ENCODE peak calls at places on chromosome 7, in seven cellular contexts. P is CD8-positive, alpha-beta memory T cell; V is HCT116; D is cardiac muscle cell; C is AG10803; Z is astrocyte of the spinal cord; L is AG09309. M is an unnamed sample.
A peak's percentile ranks its signal among the peaks of the same experiment; 100 is the strongest.

GRCh38 chr7:86470763-86471162 is 172.9 kb upstream of the GRM3 start:
- DNase-seq in D (no peak), C (no peak), P (no peak), Z (no peak), V (no peak), L (no peak), M (no peak)

GRCh38 chr7:135601182-135601581 is 43.5 kb downstream of the NUP205 start:
- DNase-seq in L (peak; percentile 4), C (no peak), D (peak; percentile 15), V (no peak), Z (peak; percentile 41), P (no peak), M (no peak)

GRCh38 chr7:154202002-154202401 is 149.8 kb downstream of the DPP6 start:
- DNase-seq in C (no peak), L (no peak), P (no peak), V (no peak), D (no peak), Z (no peak), M (no peak)

GRCh38 chr7:19984231-19984632 is 210.8 kb upstream of the TMEM196 start:
- DNase-seq in P (no peak), V (no peak), Z (no peak), C (no peak), D (no peak), L (no peak), M (peak; percentile 25)

GRCh38 chr7:44534501-44534900 is 6.6 kb downstream of the NPC1L1 start:
- DNase-seq in V (peak; percentile 43), P (peak; percentile 18), Z (peak; percentile 6), C (no peak), L (no peak), D (peak; percentile 46), M (peak; percentile 45)

GRCh38 chr7:77330169-77330882 is 85.8 kb downstream of the GSAP start:
- DNase-seq in P (no peak), Z (no peak), D (peak; percentile 28), C (peak; percentile 16), L (no peak), V (no peak), M (no peak)

GRCh38 chr7:141675431-141676210 is 26.3 kb downstream of the DENND11 start:
- DNase-seq in V (no peak), C (no peak), D (no peak), L (no peak), P (no peak), Z (no peak), M (no peak)

GRCh38 chr7:75967573-75967997 is 26.8 kb downstream of the TMEM120A start:
- DNase-seq in Z (no peak), V (no peak), D (peak; percentile 33), C (peak; percentile 39), P (no peak), L (no peak), M (no peak)

GRCh38 chr7:74207586-74207985 is 2.2 kb upstream of the LAT2 start:
- DNase-seq in L (no peak), D (no peak), Z (no peak), C (no peak), P (no peak), V (no peak), M (no peak)

GRCh38 chr7:118184392-118184899 is 482 bp downstream of the LSM8 start:
- DNase-seq in L (no peak), P (no peak), C (no peak), V (no peak), Z (no peak), D (peak; percentile 14), M (peak; percentile 7)

GRCh38 chr7:90677742-90678439 is 81.8 kb downstream of the CDK14 start:
- DNase-seq in P (no peak), D (no peak), V (no peak), L (no peak), Z (no peak), C (no peak), M (no peak)

GRCh38 chr7:105027176-105027853 is 13.3 kb downstream of the KMT2E start:
- DNase-seq in P (no peak), D (no peak), L (no peak), V (no peak), Z (no peak), C (no peak), M (no peak)
- H3K4me3 ChIP-seq in P (no peak overlapping the region), D (no peak overlapping the region), L (no peak overlapping the region), V (no peak overlapping the region), Z (no peak overlapping the region), C (no peak overlapping the region), M (no peak overlapping the region)

GRCh38 chr7:101165958-101166602 is 711 bp upstream of the VGF start:
- DNase-seq in V (no peak), C (no peak), P (no peak), Z (no peak), L (no peak), D (no peak), M (no peak)
- H3K4me3 ChIP-seq in V (peak overlapping the region; percentile 53), C (peak overlapping the region; percentile 40), P (peak overlapping the region; percentile 50), Z (peak overlapping the region; percentile 15), L (peak overlapping the region; percentile 12), D (peak overlapping the region; percentile 12), M (peak overlapping the region; percentile 54)

DNA sequence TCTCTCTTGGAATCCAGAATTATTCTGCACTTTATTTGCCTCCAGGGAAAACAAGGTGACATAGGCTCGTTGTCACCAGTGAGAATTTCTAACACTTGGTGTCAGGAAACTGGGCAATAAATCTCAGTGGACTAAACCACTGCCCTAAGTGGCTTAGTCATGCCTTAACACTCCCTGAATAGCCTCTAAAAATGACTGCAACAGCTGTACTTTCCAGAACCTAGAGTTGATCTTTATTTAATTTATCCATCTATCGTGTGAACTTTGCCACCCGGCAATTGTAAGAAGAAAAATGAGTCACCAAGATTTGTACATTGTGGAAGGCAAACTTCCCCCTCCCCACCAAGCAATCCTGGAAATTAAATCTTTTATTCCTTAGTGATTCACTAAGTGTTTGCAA is 47.1 kb downstream of the NXPH1 start:
- DNase-seq in Z (peak; percentile 30), D (no peak), L (no peak), C (no peak), P (no peak), V (no peak), M (no peak)
- H3K4me3 ChIP-seq in Z (no peak overlapping the region), D (no peak overlapping the region), L (no peak overlapping the region), C (no peak overlapping the region), P (no peak overlapping the region), V (no peak overlapping the region), M (no peak overlapping the region)

DNA sequence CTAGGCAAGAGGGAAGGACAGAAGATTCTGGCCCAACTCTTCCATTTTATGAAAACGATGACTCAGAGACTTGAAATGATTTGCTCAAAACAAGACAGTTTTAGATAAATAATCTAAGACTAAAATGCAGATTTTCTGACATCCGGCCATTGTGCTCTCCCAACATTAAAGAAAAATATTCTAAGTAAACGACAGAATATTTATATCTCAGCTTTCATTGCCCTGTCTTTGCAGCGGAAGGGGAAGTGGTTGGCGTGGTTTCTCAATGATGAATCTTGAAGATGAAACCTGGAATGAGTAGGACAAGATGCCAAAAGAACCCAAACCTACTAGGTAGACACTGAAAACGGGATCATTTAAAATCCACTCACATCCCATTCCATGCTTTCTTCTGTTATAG is 28.9 kb upstream of the NPY start:
- DNase-seq in Z (no peak), L (no peak), D (no peak), P (no peak), C (no peak), V (no peak), M (peak; percentile 54)
- H3K4me3 ChIP-seq in Z (no peak overlapping the region), L (no peak overlapping the region), D (no peak overlapping the region), P (no peak overlapping the region), C (no peak overlapping the region), V (no peak overlapping the region), M (no peak overlapping the region)

GRCh38 chr7:102833343-102833742 is 79.5 kb upstream of the LRRC17 start:
- DNase-seq in L (no peak), V (no peak), Z (no peak), P (no peak), C (no peak), D (no peak), M (no peak)
- H3K4me3 ChIP-seq in L (no peak overlapping the region), V (no peak overlapping the region), Z (no peak overlapping the region), P (no peak overlapping the region), C (no peak overlapping the region), D (no peak overlapping the region), M (no peak overlapping the region)

GRCh38 chr7:33190688-33191304 is 61.4 kb downstream of the BBS9 start:
- DNase-seq in D (no peak), Z (no peak), C (no peak), V (no peak), L (no peak), P (no peak), M (no peak)
- H3K4me3 ChIP-seq in D (no peak overlapping the region), Z (no peak overlapping the region), C (no peak overlapping the region), V (no peak overlapping the region), L (no peak overlapping the region), P (no peak overlapping the region), M (no peak overlapping the region)

GRCh38 chr7:50145801-50146338 is 52.8 kb upstream of the ZPBP start:
- DNase-seq in D (no peak), V (no peak), Z (no peak), P (no peak), C (no peak), L (no peak), M (no peak)

GRCh38 chr7:50141131-50141530 is 48.1 kb upstream of the ZPBP start:
- DNase-seq in V (no peak), D (no peak), L (no peak), Z (no peak), C (no peak), P (no peak), M (no peak)

GRCh38 chr7:50141854-50142253 is 48.8 kb upstream of the ZPBP start:
- DNase-seq in C (no peak), P (no peak), D (no peak), L (no peak), Z (no peak), V (peak; percentile 3), M (no peak)

GRCh38 chr7:50140688-50141087 is 47.6 kb upstream of the ZPBP start:
- DNase-seq in L (no peak), P (no peak), V (no peak), Z (no peak), D (no peak), C (no peak), M (no peak)

DNA sequence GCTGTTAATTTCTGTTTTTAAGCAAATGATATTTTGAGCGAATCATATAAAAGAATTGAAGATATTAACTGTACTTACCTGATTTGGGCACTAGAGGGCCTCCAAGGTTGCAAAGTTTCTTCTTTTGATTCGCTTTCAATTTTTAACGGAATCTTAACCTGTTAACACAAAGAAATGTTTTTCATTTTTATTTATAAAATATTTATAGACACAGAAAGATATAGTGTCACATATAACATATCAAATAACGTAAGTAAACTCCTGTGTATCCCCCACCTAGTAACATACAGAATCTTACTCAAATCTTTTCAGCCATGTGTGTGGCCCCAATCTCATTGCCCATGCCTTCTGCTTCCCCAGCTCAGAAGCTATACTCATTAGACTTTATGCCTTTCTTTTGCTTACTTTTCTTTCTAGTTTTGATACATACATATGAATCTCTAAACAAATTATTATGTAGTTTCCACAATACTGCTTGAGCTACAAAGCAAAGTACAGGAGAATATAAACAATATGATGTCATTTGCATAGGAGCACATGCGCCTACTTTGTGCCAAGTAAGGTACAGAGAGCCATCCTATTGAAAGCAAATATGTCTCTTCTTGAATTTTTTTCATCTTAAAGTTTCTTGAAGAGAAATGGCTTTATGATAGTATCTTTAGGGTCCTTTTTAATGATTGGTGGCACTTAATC is 49.5 kb upstream of the ZPBP start:
- DNase-seq in P (peak; percentile 45), C (peak; percentile 35), L (peak; percentile 10), D (peak; percentile 47), Z (peak; percentile 51), V (peak; percentile 36), M (peak; percentile 67)
- H3K4me3 ChIP-seq in P (no peak overlapping the region), C (no peak overlapping the region), L (no peak overlapping the region), D (no peak overlapping the region), Z (no peak overlapping the region), V (no peak overlapping the region), M (no peak overlapping the region)

GRCh38 chr7:7180725-7181428 is 1.5 kb upstream of the C1GALT1 start:
- DNase-seq in C (no peak), V (no peak), P (no peak), L (no peak), D (no peak), Z (no peak), M (no peak)
- H3K4me3 ChIP-seq in C (peak overlapping the region; percentile 80), V (peak overlapping the region; percentile 67), P (peak overlapping the region; percentile 100), L (no peak overlapping the region), D (peak overlapping the region; percentile 64), Z (no peak overlapping the region), M (peak overlapping the region; percentile 60)